ENCODE peak calls at places on chromosomes 7 and 10, in five cellular contexts. One of them, this sample, is unnamed.

GRCh38 chr7:44046321-44047061 is 2.0 kb downstream of the DBNL start:
- DNase-seq in tibial artery: no peak
- DNase-seq in AG04450: no peak
- DNase-seq in GM12865: peak
- DNase-seq in AG09309: no peak
- DNase-seq in this sample: no peak

GRCh38 chr7:43637114-43637806 is 54.4 kb downstream of the STK17A start:
- DNase-seq in GM12865: no peak
- DNase-seq in AG04450: no peak
- DNase-seq in AG09309: no peak
- DNase-seq in tibial artery: no peak
- DNase-seq in this sample: no peak

GRCh38 chr10:91700788-91701444 is 68.0 kb upstream of the PPP1R3C start:
- DNase-seq in AG09309: peak
- DNase-seq in AG04450: peak
- DNase-seq in GM12865: no peak
- DNase-seq in tibial artery: no peak
- DNase-seq in this sample: no peak

GRCh38 chr10:78589687-78590086 is 479.1 kb upstream of the ZMIZ1 start:
- DNase-seq in GM12865: no peak
- DNase-seq in AG09309: no peak
- DNase-seq in tibial artery: no peak
- DNase-seq in AG04450: no peak
- DNase-seq in this sample: no peak

GRCh38 chr7:130191791-130192190 is 13.4 kb downstream of the TMEM209 start:
- DNase-seq in AG04450: no peak
- DNase-seq in tibial artery: no peak
- DNase-seq in GM12865: peak
- DNase-seq in AG09309: no peak
- DNase-seq in this sample: no peak

GRCh38 chr7:22277375-22277774 is 79.6 kb downstream of the RAPGEF5 start:
- DNase-seq in AG09309: no peak
- DNase-seq in tibial artery: no peak
- DNase-seq in GM12865: no peak
- DNase-seq in AG04450: no peak
- DNase-seq in this sample: no peak

GRCh38 chr7:18570890-18571478 is 75.4 kb downstream of the HDAC9 start:
- DNase-seq in AG09309: peak
- DNase-seq in tibial artery: no peak
- DNase-seq in AG04450: no peak
- DNase-seq in GM12865: no peak
- DNase-seq in this sample: peak

GRCh38 chr7:2072798-2073197 is 159.9 kb downstream of the MAD1L1 start:
- DNase-seq in tibial artery: no peak
- DNase-seq in GM12865: no peak
- DNase-seq in AG04450: no peak
- DNase-seq in AG09309: no peak
- DNase-seq in this sample: no peak

GRCh38 chr10:74628136-74628535 is 198.3 kb upstream of the KAT6B start:
- DNase-seq in GM12865: no peak
- DNase-seq in AG09309: no peak
- DNase-seq in AG04450: no peak
- DNase-seq in tibial artery: no peak
- DNase-seq in this sample: no peak

GRCh38 chr10:77111611-77112550 is 525.7 kb downstream of the KCNMA1 start:
- DNase-seq in tibial artery: no peak
- DNase-seq in AG04450: peak
- DNase-seq in AG09309: peak
- DNase-seq in GM12865: peak
- DNase-seq in this sample: peak

GRCh38 chr7:18724311-18724710 is 228.8 kb downstream of the HDAC9 start:
- DNase-seq in tibial artery: no peak
- DNase-seq in AG04450: no peak
- DNase-seq in AG09309: no peak
- DNase-seq in GM12865: no peak
- DNase-seq in this sample: no peak

GRCh38 chr10:84117683-84118394 is 21.5 kb upstream of the GHITM start:
- DNase-seq in AG04450: no peak
- DNase-seq in GM12865: no peak
- DNase-seq in AG09309: no peak
- DNase-seq in tibial artery: no peak
- DNase-seq in this sample: no peak

GRCh38 chr7:35465791-35466336 is 212.0 kb upstream of the TBX20 start:
- DNase-seq in tibial artery: no peak
- DNase-seq in AG09309: no peak
- DNase-seq in GM12865: no peak
- DNase-seq in AG04450: no peak
- DNase-seq in this sample: no peak

GRCh38 chr7:362416-363096 is 72.6 kb downstream of the FOXL3 start:
- DNase-seq in AG04450: no peak
- DNase-seq in AG09309: no peak
- DNase-seq in GM12865: no peak
- DNase-seq in tibial artery: no peak
- DNase-seq in this sample: no peak

GRCh38 chr7:151689196-151689971 is 169.7 kb upstream of the RHEB start:
- DNase-seq in AG09309: no peak
- DNase-seq in GM12865: no peak
- DNase-seq in tibial artery: peak
- DNase-seq in AG04450: no peak
- DNase-seq in this sample: no peak

GRCh38 chr7:69677054-69677847 is 79.0 kb downstream of the AUTS2 start:
- DNase-seq in AG04450: no peak
- DNase-seq in tibial artery: no peak
- DNase-seq in GM12865: peak
- DNase-seq in AG09309: no peak
- DNase-seq in this sample: no peak

GRCh38 chr7:99782012-99782953 is 1.7 kb downstream of the CYP3A4 start:
- DNase-seq in AG09309: no peak
- DNase-seq in tibial artery: no peak
- DNase-seq in AG04450: no peak
- DNase-seq in GM12865: no peak
- DNase-seq in this sample: no peak

GRCh38 chr7:71272509-71273214 is 140.7 kb downstream of the GALNT17 start:
- DNase-seq in AG09309: no peak
- DNase-seq in AG04450: no peak
- DNase-seq in tibial artery: no peak
- DNase-seq in GM12865: no peak
- DNase-seq in this sample: no peak

GRCh38 chr10:114605155-114605797 is 52.8 kb downstream of the ABLIM1 start:
- DNase-seq in tibial artery: no peak
- DNase-seq in AG04450: no peak
- DNase-seq in AG09309: no peak
- DNase-seq in GM12865: no peak
- DNase-seq in this sample: no peak

GRCh38 chr10:68501691-68502090 is 25.6 kb downstream of the SLC25A16 start:
- DNase-seq in tibial artery: no peak
- DNase-seq in GM12865: no peak
- DNase-seq in AG09309: no peak
- DNase-seq in AG04450: no peak
- DNase-seq in this sample: no peak

GRCh38 chr10:62492012-62492869 is 118.1 kb downstream of the ZNF365 start:
- DNase-seq in GM12865: peak
- DNase-seq in AG09309: peak
- DNase-seq in tibial artery: no peak
- DNase-seq in AG04450: no peak
- DNase-seq in this sample: peak

GRCh38 chr7:29194206-29194593 is 375 bp upstream of the CHN2 start:
- DNase-seq in GM12865: no peak
- DNase-seq in AG09309: no peak
- DNase-seq in tibial artery: no peak
- DNase-seq in AG04450: no peak
- DNase-seq in this sample: no peak

GRCh38 chr7:24328050-24328449 is 44.1 kb downstream of the NPY start:
- DNase-seq in tibial artery: no peak
- DNase-seq in AG09309: no peak
- DNase-seq in GM12865: no peak
- DNase-seq in AG04450: no peak
- DNase-seq in this sample: no peak

GRCh38 chr10:95814011-95814727 is 58.2 kb downstream of the ENTPD1 start:
- DNase-seq in tibial artery: no peak
- DNase-seq in AG04450: peak
- DNase-seq in GM12865: no peak
- DNase-seq in AG09309: peak
- DNase-seq in this sample: peak

GRCh38 chr7:6271091-6271658 is 1.2 kb downstream of the CYTH3 start:
- DNase-seq in GM12865: no peak
- DNase-seq in AG09309: no peak
- DNase-seq in AG04450: no peak
- DNase-seq in tibial artery: peak
- DNase-seq in this sample: no peak

GRCh38 chr10:45008524-45009161 is 7.9 kb downstream of the ZNF22 start:
- DNase-seq in tibial artery: no peak
- DNase-seq in AG09309: peak
- DNase-seq in AG04450: peak
- DNase-seq in GM12865: peak
- DNase-seq in this sample: peak

GRCh38 chr10:27618036-27618615 is 114.0 kb downstream of the RAB18 start:
- DNase-seq in AG04450: no peak
- DNase-seq in GM12865: no peak
- DNase-seq in tibial artery: no peak
- DNase-seq in AG09309: no peak
- DNase-seq in this sample: no peak

GRCh38 chr10:103691723-103692380 is 163.5 kb downstream of the SH3PXD2A start:
- DNase-seq in AG04450: no peak
- DNase-seq in AG09309: no peak
- DNase-seq in tibial artery: no peak
- DNase-seq in GM12865: peak
- DNase-seq in this sample: no peak

GRCh38 chr10:103691267-103691666 is 164.1 kb downstream of the SH3PXD2A start:
- DNase-seq in GM12865: peak
- DNase-seq in AG04450: no peak
- DNase-seq in tibial artery: no peak
- DNase-seq in AG09309: no peak
- DNase-seq in this sample: no peak

GRCh38 chr10:103693070-103693811 is 162.1 kb downstream of the SH3PXD2A start:
- DNase-seq in AG09309: no peak
- DNase-seq in AG04450: no peak
- DNase-seq in GM12865: peak
- DNase-seq in tibial artery: no peak
- DNase-seq in this sample: no peak

GRCh38 chr10:103693812-103694205 is 161.6 kb downstream of the SH3PXD2A start:
- DNase-seq in AG09309: no peak
- DNase-seq in tibial artery: no peak
- DNase-seq in AG04450: no peak
- DNase-seq in GM12865: no peak
- DNase-seq in this sample: no peak

GRCh38 chr10:103692421-103693069 is 162.8 kb downstream of the SH3PXD2A start:
- DNase-seq in AG04450: no peak
- DNase-seq in GM12865: peak
- DNase-seq in AG09309: no peak
- DNase-seq in tibial artery: no peak
- DNase-seq in this sample: no peak
- H3K4me3 ChIP-seq in AG04450: peak
- H3K4me3 ChIP-seq in GM12865: peak
- H3K4me3 ChIP-seq in AG09309: peak
- H3K4me3 ChIP-seq in tibial artery: peak
- H3K4me3 ChIP-seq in this sample: peak

GRCh38 chr10:796233-796632 is 106.8 kb upstream of the DIP2C start:
- DNase-seq in AG09309: no peak
- DNase-seq in tibial artery: no peak
- DNase-seq in AG04450: no peak
- DNase-seq in GM12865: no peak
- DNase-seq in this sample: no peak

GRCh38 chr10:797179-797578 is 107.7 kb upstream of the DIP2C start:
- DNase-seq in AG09309: no peak
- DNase-seq in tibial artery: peak
- DNase-seq in AG04450: no peak
- DNase-seq in GM12865: no peak
- DNase-seq in this sample: no peak

GRCh38 chr10:792083-792791 is 102.8 kb upstream of the DIP2C start:
- DNase-seq in tibial artery: peak
- DNase-seq in GM12865: no peak
- DNase-seq in AG04450: no peak
- DNase-seq in AG09309: no peak
- DNase-seq in this sample: no peak

GRCh38 chr10:792792-793100 is 103.3 kb upstream of the DIP2C start:
- DNase-seq in AG09309: no peak
- DNase-seq in GM12865: no peak
- DNase-seq in tibial artery: no peak
- DNase-seq in AG04450: peak
- DNase-seq in this sample: peak

GRCh38 chr10:794382-794956 is 105.0 kb upstream of the DIP2C start:
- DNase-seq in tibial artery: peak
- DNase-seq in AG04450: no peak
- DNase-seq in AG09309: no peak
- DNase-seq in GM12865: no peak
- DNase-seq in this sample: no peak
- TF ChIP-seq CTCF in tibial artery: no peak
- TF ChIP-seq CTCF in AG04450: peak
- TF ChIP-seq CTCF in AG09309: peak
- TF ChIP-seq CTCF in GM12865: no peak
- TF ChIP-seq CTCF in this sample: peak

DNA sequence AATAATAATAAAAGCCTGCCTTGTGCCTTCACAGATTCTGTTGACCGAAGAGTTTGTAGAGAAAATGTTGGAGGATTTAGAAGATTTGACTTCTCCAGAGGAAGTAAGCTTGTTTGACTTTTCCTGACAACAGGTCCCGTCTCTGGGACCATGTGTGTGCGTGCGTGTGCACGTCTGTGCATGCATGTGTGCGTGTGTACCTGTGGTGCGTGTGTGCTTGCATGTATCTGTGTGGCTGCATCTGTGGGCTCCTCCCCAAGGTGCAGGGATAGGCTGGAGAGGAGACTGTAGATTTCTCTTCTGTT is 17.2 kb upstream of the TRIM8 start:
- DNase-seq in tibial artery: no peak
- DNase-seq in AG04450: no peak
- DNase-seq in AG09309: no peak
- DNase-seq in GM12865: no peak
- DNase-seq in this sample: no peak
- H3K4me3 ChIP-seq in tibial artery: no peak
- H3K4me3 ChIP-seq in AG04450: no peak
- H3K4me3 ChIP-seq in AG09309: no peak
- H3K4me3 ChIP-seq in GM12865: no peak
- H3K4me3 ChIP-seq in this sample: no peak

DNA sequence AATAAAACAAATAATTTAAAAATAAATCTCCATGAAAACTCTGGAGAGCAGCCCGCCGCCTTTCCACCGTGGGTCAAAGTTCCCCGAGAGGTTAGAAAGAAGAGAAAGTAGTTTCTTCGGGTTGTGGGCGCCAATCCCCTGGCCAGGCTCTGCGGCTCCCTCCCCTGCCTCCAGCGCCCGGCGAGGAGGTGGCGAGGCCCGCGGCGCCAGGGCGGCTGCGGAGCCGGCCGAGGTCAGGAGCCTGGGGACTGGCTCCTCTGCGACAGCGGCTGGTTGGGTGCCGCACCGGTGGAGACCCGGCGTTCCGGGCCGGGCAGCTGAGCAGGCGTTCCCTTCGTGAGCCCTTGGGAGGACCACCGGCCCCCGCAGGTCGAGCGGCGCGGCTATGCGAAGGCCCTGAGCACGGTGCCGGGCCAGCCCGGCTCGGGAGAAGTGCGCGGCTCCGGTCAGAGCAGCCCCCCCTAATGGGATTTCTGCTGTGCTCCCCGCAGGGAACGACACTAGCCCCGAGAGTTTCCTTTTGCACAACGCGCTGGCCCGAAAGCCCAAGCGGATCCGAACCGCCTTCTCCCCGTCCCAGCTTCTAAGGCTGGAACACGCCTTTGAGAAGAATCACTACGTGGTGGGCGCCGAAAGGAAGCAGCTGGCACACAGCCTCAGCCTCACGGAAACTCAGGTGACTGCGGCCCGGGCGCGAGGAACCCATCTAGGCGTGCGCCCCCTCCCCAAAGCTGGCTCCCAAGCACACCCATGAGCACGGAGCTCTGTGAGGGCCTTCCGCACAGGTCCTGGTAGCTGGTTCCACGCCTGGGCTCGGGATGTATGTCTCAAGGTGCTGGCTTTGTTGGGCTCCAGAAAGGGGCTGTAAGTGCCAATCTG is 2.8 kb downstream of the EMX2 start:
- DNase-seq in AG04450: no peak
- DNase-seq in GM12865: no peak
- DNase-seq in AG09309: no peak
- DNase-seq in tibial artery: peak
- DNase-seq in this sample: no peak
- TF ChIP-seq CTCF in AG04450: no peak
- TF ChIP-seq CTCF in GM12865: no peak
- TF ChIP-seq CTCF in AG09309: no peak
- TF ChIP-seq CTCF in tibial artery: no peak
- TF ChIP-seq CTCF in this sample: no peak